ENCODE peak calls at places on chromosome 7, in six cellular contexts. One of them, this sample, is unnamed.

GRCh38 chr7:35251606-35252310 is 2.1 kb downstream of the TBX20 start:
- DNase-seq in cardiac muscle cell: no peak
- DNase-seq in heart right ventricle: no peak
- DNase-seq in mammary epithelial cell: no peak
- DNase-seq in tibial artery: no peak
- DNase-seq in GM23338: peak
- DNase-seq in this sample: no peak

GRCh38 chr7:92880212-92881090 is 44.1 kb upstream of the CDK6 start:
- DNase-seq in mammary epithelial cell: peak
- DNase-seq in cardiac muscle cell: peak
- DNase-seq in heart right ventricle: no peak
- DNase-seq in GM23338: peak
- DNase-seq in tibial artery: no peak
- DNase-seq in this sample: no peak

GRCh38 chr7:129605038-129605437 is 6.5 kb upstream of the NRF1 start:
- DNase-seq in mammary epithelial cell: no peak
- DNase-seq in heart right ventricle: no peak
- DNase-seq in GM23338: no peak
- DNase-seq in cardiac muscle cell: no peak
- DNase-seq in tibial artery: no peak
- DNase-seq in this sample: no peak

GRCh38 chr7:139543801-139544603 is 20.5 kb downstream of the CLEC2L start:
- DNase-seq in cardiac muscle cell: no peak
- DNase-seq in heart right ventricle: no peak
- DNase-seq in GM23338: peak
- DNase-seq in mammary epithelial cell: no peak
- DNase-seq in tibial artery: peak
- DNase-seq in this sample: no peak

GRCh38 chr7:18893156-18893555 is 224.3 kb downstream of the TWIST1 start:
- DNase-seq in tibial artery: no peak
- DNase-seq in heart right ventricle: no peak
- DNase-seq in mammary epithelial cell: no peak
- DNase-seq in GM23338: no peak
- DNase-seq in cardiac muscle cell: no peak
- DNase-seq in this sample: no peak

GRCh38 chr7:43612128-43612527 is 29.2 kb downstream of the STK17A start:
- DNase-seq in cardiac muscle cell: no peak
- DNase-seq in tibial artery: no peak
- DNase-seq in heart right ventricle: no peak
- DNase-seq in GM23338: no peak
- DNase-seq in mammary epithelial cell: no peak
- DNase-seq in this sample: peak

GRCh38 chr7:106731207-106731606 is 70.2 kb upstream of the CCDC71L start:
- DNase-seq in mammary epithelial cell: no peak
- DNase-seq in GM23338: no peak
- DNase-seq in cardiac muscle cell: no peak
- DNase-seq in heart right ventricle: peak
- DNase-seq in tibial artery: no peak
- DNase-seq in this sample: no peak

GRCh38 chr7:102897211-102897621 is 15.6 kb upstream of the LRRC17 start:
- DNase-seq in heart right ventricle: no peak
- DNase-seq in cardiac muscle cell: no peak
- DNase-seq in tibial artery: no peak
- DNase-seq in mammary epithelial cell: no peak
- DNase-seq in GM23338: no peak
- DNase-seq in this sample: no peak

GRCh38 chr7:118233799-118234198 is 9.3 kb downstream of the ANKRD7 start:
- DNase-seq in mammary epithelial cell: no peak
- DNase-seq in tibial artery: no peak
- DNase-seq in heart right ventricle: no peak
- DNase-seq in GM23338: no peak
- DNase-seq in cardiac muscle cell: no peak
- DNase-seq in this sample: no peak

GRCh38 chr7:82166666-82167065 is 276.9 kb downstream of the CACNA2D1 start:
- DNase-seq in cardiac muscle cell: no peak
- DNase-seq in heart right ventricle: no peak
- DNase-seq in tibial artery: no peak
- DNase-seq in GM23338: no peak
- DNase-seq in mammary epithelial cell: no peak
- DNase-seq in this sample: no peak

GRCh38 chr7:123633553-123633952 is 22.1 kb upstream of the LMOD2 start:
- DNase-seq in tibial artery: no peak
- DNase-seq in mammary epithelial cell: peak
- DNase-seq in heart right ventricle: no peak
- DNase-seq in cardiac muscle cell: no peak
- DNase-seq in GM23338: no peak
- DNase-seq in this sample: peak

GRCh38 chr7:134996097-134996550 is 9.8 kb downstream of the AGBL3 start:
- DNase-seq in mammary epithelial cell: no peak
- DNase-seq in tibial artery: no peak
- DNase-seq in heart right ventricle: peak
- DNase-seq in cardiac muscle cell: no peak
- DNase-seq in GM23338: no peak
- DNase-seq in this sample: no peak

GRCh38 chr7:54932818-54933543 is 85.8 kb upstream of the EGFR start:
- DNase-seq in tibial artery: peak
- DNase-seq in mammary epithelial cell: peak
- DNase-seq in GM23338: peak
- DNase-seq in heart right ventricle: peak
- DNase-seq in cardiac muscle cell: peak
- DNase-seq in this sample: peak
- H3K4me3 ChIP-seq in tibial artery: peak
- H3K4me3 ChIP-seq in mammary epithelial cell: peak
- H3K4me3 ChIP-seq in GM23338: peak
- H3K4me3 ChIP-seq in heart right ventricle: peak
- H3K4me3 ChIP-seq in cardiac muscle cell: peak
- H3K4me3 ChIP-seq in this sample: peak

GRCh38 chr7:132415259-132415658 is 161.0 kb downstream of the PLXNA4 start:
- DNase-seq in heart right ventricle: no peak
- DNase-seq in GM23338: no peak
- DNase-seq in tibial artery: no peak
- DNase-seq in cardiac muscle cell: no peak
- DNase-seq in mammary epithelial cell: no peak
- DNase-seq in this sample: no peak

GRCh38 chr7:132416395-132416794 is 159.9 kb downstream of the PLXNA4 start:
- DNase-seq in GM23338: no peak
- DNase-seq in tibial artery: no peak
- DNase-seq in cardiac muscle cell: no peak
- DNase-seq in mammary epithelial cell: no peak
- DNase-seq in heart right ventricle: no peak
- DNase-seq in this sample: no peak

GRCh38 chr7:132418840-132419239 is 157.4 kb downstream of the PLXNA4 start:
- DNase-seq in mammary epithelial cell: no peak
- DNase-seq in cardiac muscle cell: no peak
- DNase-seq in heart right ventricle: no peak
- DNase-seq in GM23338: no peak
- DNase-seq in tibial artery: no peak
- DNase-seq in this sample: no peak

GRCh38 chr7:132419538-132419937 is 156.7 kb downstream of the PLXNA4 start:
- DNase-seq in mammary epithelial cell: no peak
- DNase-seq in tibial artery: no peak
- DNase-seq in GM23338: no peak
- DNase-seq in cardiac muscle cell: peak
- DNase-seq in heart right ventricle: peak
- DNase-seq in this sample: peak

DNA sequence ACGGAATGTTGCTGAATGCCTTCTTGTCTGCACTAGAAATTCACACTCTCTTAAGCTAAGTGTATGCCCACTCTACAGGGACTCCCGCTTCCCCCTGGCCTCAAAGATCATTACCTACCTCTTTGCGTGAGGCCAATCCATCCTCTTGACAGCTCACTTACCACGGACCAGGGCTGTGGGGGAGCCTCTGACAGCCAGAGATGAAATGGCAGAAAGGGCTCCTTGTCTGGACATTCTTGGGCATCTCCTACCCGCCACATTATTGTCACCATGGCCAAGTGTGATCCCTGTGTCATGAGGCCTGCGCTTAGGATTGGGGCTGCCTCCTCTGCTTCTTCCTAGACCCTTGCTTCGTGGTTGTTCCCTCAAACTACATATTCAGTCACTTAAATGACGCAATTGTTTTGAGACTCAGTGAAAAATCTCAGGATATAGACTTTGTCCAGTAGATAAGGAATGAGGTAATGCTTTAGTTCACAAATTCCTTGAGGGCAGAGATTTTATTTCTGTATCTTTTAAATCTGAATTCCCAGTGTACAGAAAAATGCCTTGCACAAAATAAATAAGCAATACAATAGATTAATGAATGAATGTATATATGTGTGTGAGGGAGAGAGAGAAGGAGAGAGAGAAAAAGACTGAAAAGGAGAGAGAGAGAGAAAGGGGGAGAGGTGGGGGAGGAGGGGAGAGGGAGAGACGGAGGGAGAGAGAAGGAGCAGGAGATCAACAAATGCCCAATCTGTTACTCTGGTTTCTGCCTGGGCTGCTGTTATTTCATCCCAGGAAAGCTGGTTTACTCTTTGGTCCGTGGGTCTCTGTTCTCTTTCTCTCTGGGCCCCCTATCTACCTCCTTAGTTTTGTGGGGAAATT is 159.0 kb downstream of the PLXNA4 start:
- DNase-seq in mammary epithelial cell: no peak
- DNase-seq in cardiac muscle cell: peak
- DNase-seq in tibial artery: no peak
- DNase-seq in heart right ventricle: no peak
- DNase-seq in GM23338: no peak
- DNase-seq in this sample: no peak
- H3K27ac ChIP-seq in mammary epithelial cell: no peak
- H3K27ac ChIP-seq in cardiac muscle cell: peak
- H3K27ac ChIP-seq in tibial artery: no peak
- H3K27ac ChIP-seq in heart right ventricle: no peak
- H3K27ac ChIP-seq in GM23338: no peak
- H3K27ac ChIP-seq in this sample: no peak

GRCh38 chr7:90698616-90699015 is 102.5 kb downstream of the CDK14 start:
- DNase-seq in heart right ventricle: no peak
- DNase-seq in mammary epithelial cell: no peak
- DNase-seq in cardiac muscle cell: no peak
- DNase-seq in tibial artery: no peak
- DNase-seq in GM23338: no peak
- DNase-seq in this sample: no peak

GRCh38 chr7:90705391-90706066 is 109.4 kb downstream of the CDK14 start:
- DNase-seq in GM23338: no peak
- DNase-seq in tibial artery: no peak
- DNase-seq in heart right ventricle: no peak
- DNase-seq in cardiac muscle cell: peak
- DNase-seq in mammary epithelial cell: no peak
- DNase-seq in this sample: no peak

GRCh38 chr7:90706067-90706716 is 110.1 kb downstream of the CDK14 start:
- DNase-seq in heart right ventricle: no peak
- DNase-seq in mammary epithelial cell: no peak
- DNase-seq in tibial artery: no peak
- DNase-seq in cardiac muscle cell: no peak
- DNase-seq in GM23338: no peak
- DNase-seq in this sample: no peak

GRCh38 chr7:90701021-90701420 is 104.9 kb downstream of the CDK14 start:
- DNase-seq in GM23338: no peak
- DNase-seq in cardiac muscle cell: no peak
- DNase-seq in mammary epithelial cell: no peak
- DNase-seq in tibial artery: no peak
- DNase-seq in heart right ventricle: no peak
- DNase-seq in this sample: no peak

DNA sequence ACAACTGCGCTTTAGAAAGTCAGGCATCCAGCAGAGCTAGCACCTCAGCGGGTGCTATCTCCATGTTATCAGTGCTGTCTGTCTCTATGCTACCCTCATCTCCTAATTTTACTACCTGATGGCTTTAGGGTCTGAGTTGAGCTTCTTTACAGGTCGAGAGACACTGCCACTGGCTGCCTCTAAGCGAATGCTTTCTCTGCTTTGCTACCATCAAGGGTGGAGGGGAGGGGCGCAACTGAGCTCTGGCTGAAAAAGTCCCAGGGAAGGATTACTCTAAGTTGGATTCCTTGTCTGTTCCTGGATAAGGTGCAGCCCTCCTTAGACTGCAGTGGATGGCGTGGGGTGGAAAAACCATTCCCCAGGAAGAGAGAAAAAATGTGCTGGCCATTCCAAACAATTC is 105.7 kb downstream of the CDK14 start:
- DNase-seq in GM23338: peak
- DNase-seq in tibial artery: no peak
- DNase-seq in cardiac muscle cell: peak
- DNase-seq in heart right ventricle: no peak
- DNase-seq in mammary epithelial cell: no peak
- DNase-seq in this sample: no peak
- H3K4me3 ChIP-seq in GM23338: no peak
- H3K4me3 ChIP-seq in tibial artery: peak
- H3K4me3 ChIP-seq in cardiac muscle cell: no peak
- H3K4me3 ChIP-seq in heart right ventricle: no peak
- H3K4me3 ChIP-seq in mammary epithelial cell: no peak
- H3K4me3 ChIP-seq in this sample: no peak

DNA sequence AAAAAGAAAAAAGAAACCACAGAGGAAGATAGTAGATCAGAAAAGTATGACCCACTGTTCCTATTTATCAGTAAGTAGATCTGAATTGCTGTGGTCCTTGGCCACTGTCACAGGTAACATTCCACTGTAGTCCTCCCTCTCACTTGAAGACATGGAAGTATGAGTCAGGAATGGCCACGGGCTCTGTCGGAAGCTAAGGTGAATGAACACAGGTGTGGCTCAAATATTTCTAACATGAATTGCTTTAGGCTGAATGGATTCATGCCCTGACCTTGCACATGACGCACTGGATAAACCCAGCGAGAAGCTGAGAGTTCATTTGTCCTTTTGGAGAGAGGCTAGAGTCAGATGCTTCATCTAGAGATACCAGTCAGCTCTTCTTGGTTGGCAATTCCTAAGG is 224.5 kb upstream of the SP8 start:
- DNase-seq in cardiac muscle cell: no peak
- DNase-seq in heart right ventricle: no peak
- DNase-seq in GM23338: no peak
- DNase-seq in mammary epithelial cell: peak
- DNase-seq in tibial artery: no peak
- DNase-seq in this sample: no peak
- H3K27ac ChIP-seq in cardiac muscle cell: no peak
- H3K27ac ChIP-seq in heart right ventricle: no peak
- H3K27ac ChIP-seq in GM23338: no peak
- H3K27ac ChIP-seq in mammary epithelial cell: peak
- H3K27ac ChIP-seq in tibial artery: no peak
- H3K27ac ChIP-seq in this sample: no peak

DNA sequence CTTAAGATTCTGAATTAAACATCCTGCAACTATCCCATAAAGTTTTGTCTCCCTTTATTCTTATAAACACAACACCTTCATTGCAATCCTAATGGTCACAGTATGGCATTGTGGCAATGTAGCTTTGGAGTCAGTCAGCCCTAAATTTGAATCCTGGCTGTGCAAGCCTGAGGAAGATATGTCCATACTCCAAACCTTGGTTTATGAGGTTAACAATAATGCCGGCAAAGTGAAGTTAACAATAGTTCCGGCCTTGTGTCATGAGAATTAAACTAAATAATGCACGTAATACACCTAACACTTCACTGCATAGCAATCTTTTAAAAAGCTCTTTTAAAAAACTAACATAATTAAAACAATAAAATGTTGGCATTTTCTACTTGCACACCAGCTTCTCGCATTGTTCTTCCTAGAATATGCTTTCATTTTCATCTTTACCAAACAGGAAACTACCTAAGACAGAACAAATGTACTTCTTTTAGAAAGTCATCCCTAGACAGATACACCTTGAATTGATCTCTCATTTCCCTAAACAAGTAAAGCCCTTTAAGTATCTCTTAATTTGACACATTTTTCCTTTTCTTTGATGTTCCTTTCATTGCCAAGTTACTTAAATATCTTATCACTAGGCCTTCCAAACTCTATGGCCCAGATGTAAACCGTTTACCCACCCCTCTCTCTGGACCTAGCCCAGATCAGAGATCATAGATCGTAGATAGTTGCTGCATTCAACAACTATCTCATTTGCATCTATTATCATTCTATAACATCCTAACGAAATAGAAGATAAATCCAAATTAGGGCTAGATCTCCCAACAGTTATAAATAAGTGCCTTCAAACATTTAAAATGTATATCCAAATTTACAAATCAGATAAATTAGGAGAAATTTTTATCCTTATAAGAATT is 66.7 kb downstream of the CREB3L2 start:
- DNase-seq in cardiac muscle cell: no peak
- DNase-seq in heart right ventricle: no peak
- DNase-seq in mammary epithelial cell: no peak
- DNase-seq in GM23338: no peak
- DNase-seq in tibial artery: no peak
- DNase-seq in this sample: no peak
- H3K4me3 ChIP-seq in cardiac muscle cell: no peak
- H3K4me3 ChIP-seq in heart right ventricle: no peak
- H3K4me3 ChIP-seq in mammary epithelial cell: no peak
- H3K4me3 ChIP-seq in GM23338: no peak
- H3K4me3 ChIP-seq in tibial artery: peak
- H3K4me3 ChIP-seq in this sample: no peak